ENCODE peak calls at places on chromosomes 13 and 19, in nine cellular contexts. One of them, this sample, is unnamed.

GRCh38 chr19:1045247-1045603 is 5.3 kb downstream of the ABCA7 start:
- DNase-seq in stomach: peak
- DNase-seq in upper lobe of right lung: no peak
- DNase-seq in brain microvascular endothelial cell: no peak
- DNase-seq in breast epithelium: no peak
- DNase-seq in transverse colon: peak
- DNase-seq in DND-41: peak
- DNase-seq in Panc1: no peak
- DNase-seq in endodermal cell: peak
- DNase-seq in this sample: no peak

GRCh38 chr13:53045110-53045509 is 16.5 kb downstream of the OLFM4 start:
- DNase-seq in breast epithelium: no peak
- DNase-seq in stomach: peak
- DNase-seq in endodermal cell: no peak
- DNase-seq in transverse colon: peak
- DNase-seq in Panc1: no peak
- DNase-seq in upper lobe of right lung: no peak
- DNase-seq in DND-41: no peak
- DNase-seq in brain microvascular endothelial cell: no peak
- DNase-seq in this sample: no peak

GRCh38 chr13:79973533-79973963 is 367.4 kb downstream of the SPRY2 start:
- DNase-seq in upper lobe of right lung: no peak
- DNase-seq in stomach: no peak
- DNase-seq in breast epithelium: no peak
- DNase-seq in brain microvascular endothelial cell: no peak
- DNase-seq in endodermal cell: no peak
- DNase-seq in DND-41: peak
- DNase-seq in Panc1: no peak
- DNase-seq in transverse colon: peak
- DNase-seq in this sample: no peak

GRCh38 chr19:3454656-3455392 is 25.5 kb downstream of the SMIM24 start:
- DNase-seq in endodermal cell: no peak
- DNase-seq in DND-41: no peak
- DNase-seq in upper lobe of right lung: no peak
- DNase-seq in Panc1: no peak
- DNase-seq in transverse colon: no peak
- DNase-seq in stomach: no peak
- DNase-seq in brain microvascular endothelial cell: no peak
- DNase-seq in breast epithelium: no peak
- DNase-seq in this sample: no peak

GRCh38 chr13:96996097-96996496 is 1.8 kb upstream of the OXGR1 start:
- DNase-seq in Panc1: no peak
- DNase-seq in transverse colon: no peak
- DNase-seq in DND-41: no peak
- DNase-seq in stomach: no peak
- DNase-seq in endodermal cell: no peak
- DNase-seq in brain microvascular endothelial cell: no peak
- DNase-seq in upper lobe of right lung: no peak
- DNase-seq in breast epithelium: no peak
- DNase-seq in this sample: no peak

GRCh38 chr13:49253310-49253709 is 5.6 kb downstream of the CDADC1 start:
- DNase-seq in breast epithelium: no peak
- DNase-seq in upper lobe of right lung: no peak
- DNase-seq in brain microvascular endothelial cell: no peak
- DNase-seq in transverse colon: no peak
- DNase-seq in DND-41: peak
- DNase-seq in Panc1: no peak
- DNase-seq in endodermal cell: no peak
- DNase-seq in stomach: no peak
- DNase-seq in this sample: no peak

GRCh38 chr19:4831351-4832340 is at the start of gene TICAM1:
- DNase-seq in DND-41: peak
- DNase-seq in Panc1: no peak
- DNase-seq in breast epithelium: peak
- DNase-seq in stomach: peak
- DNase-seq in endodermal cell: peak
- DNase-seq in upper lobe of right lung: peak
- DNase-seq in brain microvascular endothelial cell: peak
- DNase-seq in transverse colon: peak
- DNase-seq in this sample: peak

GRCh38 chr19:33868821-33869412 is 72.2 kb downstream of the KCTD15 start:
- DNase-seq in upper lobe of right lung: no peak
- DNase-seq in endodermal cell: peak
- DNase-seq in stomach: peak
- DNase-seq in breast epithelium: peak
- DNase-seq in brain microvascular endothelial cell: no peak
- DNase-seq in transverse colon: peak
- DNase-seq in Panc1: no peak
- DNase-seq in DND-41: no peak
- DNase-seq in this sample: no peak

GRCh38 chr13:77981191-77981925 is 62.7 kb upstream of the EDNRB start:
- DNase-seq in stomach: no peak
- DNase-seq in upper lobe of right lung: no peak
- DNase-seq in brain microvascular endothelial cell: peak
- DNase-seq in endodermal cell: no peak
- DNase-seq in breast epithelium: no peak
- DNase-seq in Panc1: no peak
- DNase-seq in transverse colon: no peak
- DNase-seq in DND-41: no peak
- DNase-seq in this sample: no peak

GRCh38 chr19:47520343-47520806 is 5.5 kb upstream of the NAPA start:
- DNase-seq in upper lobe of right lung: no peak
- DNase-seq in brain microvascular endothelial cell: no peak
- DNase-seq in breast epithelium: no peak
- DNase-seq in transverse colon: no peak
- DNase-seq in DND-41: no peak
- DNase-seq in Panc1: no peak
- DNase-seq in endodermal cell: no peak
- DNase-seq in stomach: no peak
- DNase-seq in this sample: no peak

DNA sequence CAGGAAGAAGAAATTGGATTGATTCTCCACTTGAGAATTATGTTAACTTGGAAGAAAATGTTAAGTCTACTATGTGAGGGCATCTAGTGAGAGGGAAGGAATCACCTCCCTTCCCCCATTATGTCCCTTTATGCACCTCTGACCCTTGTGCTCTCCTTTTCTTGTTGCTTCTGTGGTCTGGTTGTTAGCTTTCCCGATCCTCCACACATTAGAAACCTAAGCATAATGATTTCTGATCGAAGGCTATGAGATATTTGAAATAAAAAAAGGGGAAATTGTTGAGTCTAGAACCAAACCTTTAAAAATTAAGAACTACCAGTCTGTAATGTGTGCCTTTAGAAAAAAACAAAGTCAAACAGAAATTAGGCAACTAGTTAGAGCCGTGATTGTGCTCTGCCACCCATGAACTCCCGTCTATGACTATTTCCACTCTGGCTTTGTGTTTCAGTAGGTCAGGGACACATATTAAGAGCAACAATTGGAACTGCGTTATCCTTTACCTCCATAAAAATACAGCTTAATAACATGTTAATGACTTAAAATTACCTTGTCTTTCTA is 463 bp upstream of the GPC6 start:
- DNase-seq in brain microvascular endothelial cell: peak
- DNase-seq in transverse colon: no peak
- DNase-seq in breast epithelium: no peak
- DNase-seq in DND-41: no peak
- DNase-seq in upper lobe of right lung: no peak
- DNase-seq in stomach: no peak
- DNase-seq in Panc1: no peak
- DNase-seq in endodermal cell: no peak
- DNase-seq in this sample: no peak
- H3K27ac ChIP-seq in brain microvascular endothelial cell: peak
- H3K27ac ChIP-seq in transverse colon: peak
- H3K27ac ChIP-seq in breast epithelium: no peak
- H3K27ac ChIP-seq in DND-41: no peak
- H3K27ac ChIP-seq in upper lobe of right lung: no peak
- H3K27ac ChIP-seq in stomach: peak
- H3K27ac ChIP-seq in Panc1: peak
- H3K27ac ChIP-seq in endodermal cell: peak
- H3K27ac ChIP-seq in this sample: no peak

DNA sequence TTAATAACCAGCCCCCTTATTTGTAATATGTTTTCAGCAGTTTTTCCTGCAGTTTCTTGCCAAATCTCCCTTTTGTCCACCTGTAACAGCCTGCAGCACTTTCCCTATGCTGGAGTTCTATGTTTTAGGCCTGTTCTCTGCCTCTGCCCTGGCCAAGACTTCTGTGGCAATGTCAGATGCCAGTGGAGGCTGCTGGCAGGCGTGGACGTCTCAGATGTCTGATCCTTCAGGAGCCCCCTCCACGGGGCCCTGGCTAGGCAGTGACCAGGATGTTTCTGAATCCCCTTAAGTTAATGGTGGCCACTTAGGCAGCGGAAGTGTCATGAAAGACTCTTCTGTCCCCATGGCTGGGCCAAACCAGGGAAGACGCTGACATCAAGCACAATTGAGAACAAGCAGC is 40.8 kb downstream of the SIPA1L3 start:
- DNase-seq in breast epithelium: no peak
- DNase-seq in DND-41: no peak
- DNase-seq in upper lobe of right lung: no peak
- DNase-seq in brain microvascular endothelial cell: no peak
- DNase-seq in stomach: peak
- DNase-seq in transverse colon: no peak
- DNase-seq in endodermal cell: no peak
- DNase-seq in Panc1: no peak
- DNase-seq in this sample: no peak
- TF ChIP-seq CTCF in breast epithelium: no peak
- TF ChIP-seq CTCF in DND-41: no peak
- TF ChIP-seq CTCF in upper lobe of right lung: no peak
- TF ChIP-seq CTCF in brain microvascular endothelial cell: no peak
- TF ChIP-seq CTCF in stomach: no peak
- TF ChIP-seq CTCF in transverse colon: no peak
- TF ChIP-seq CTCF in endodermal cell: no peak
- TF ChIP-seq CTCF in Panc1: no peak
- TF ChIP-seq CTCF in this sample: no peak

DNA sequence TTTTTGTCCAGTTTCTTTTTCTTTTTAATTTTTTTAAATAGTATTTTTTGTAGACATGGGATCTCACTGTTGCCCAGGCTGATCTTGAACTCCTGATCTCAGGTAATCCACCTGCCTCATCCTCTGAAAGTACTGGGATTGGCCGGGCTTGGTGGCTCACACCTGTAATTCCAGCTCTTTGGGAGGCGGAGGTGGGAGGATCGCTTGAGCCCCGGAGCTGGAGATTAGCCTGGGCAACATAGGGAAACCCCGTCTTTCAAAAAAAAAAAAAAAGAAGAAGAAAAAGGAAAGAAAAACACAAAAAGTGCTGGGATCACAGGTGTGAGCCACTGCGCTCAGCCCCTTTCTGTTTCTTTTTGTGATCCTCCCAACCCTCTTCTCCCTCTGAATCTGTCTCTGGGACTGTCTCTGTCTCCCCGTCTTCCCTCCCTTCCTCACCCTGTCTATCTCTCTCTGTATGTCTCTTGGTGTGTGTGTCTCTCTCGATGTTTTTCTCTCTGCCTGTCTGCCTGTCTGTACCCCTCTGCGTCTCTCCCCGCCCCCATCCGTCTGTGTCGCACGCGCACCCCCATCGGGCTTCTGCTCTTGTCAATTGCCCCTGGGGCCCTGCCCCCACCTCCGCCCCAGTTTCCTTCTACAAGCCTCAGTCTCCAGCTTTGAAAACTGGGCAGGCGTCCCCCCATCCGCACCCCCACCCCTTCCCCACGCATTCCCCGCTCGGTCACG is 554 bp upstream of the ZFP36 start:
- DNase-seq in Panc1: peak
- DNase-seq in DND-41: peak
- DNase-seq in endodermal cell: peak
- DNase-seq in brain microvascular endothelial cell: no peak
- DNase-seq in breast epithelium: no peak
- DNase-seq in transverse colon: peak
- DNase-seq in upper lobe of right lung: no peak
- DNase-seq in stomach: no peak
- DNase-seq in this sample: no peak
- H3K4me3 ChIP-seq in Panc1: peak
- H3K4me3 ChIP-seq in DND-41: peak
- H3K4me3 ChIP-seq in endodermal cell: peak
- H3K4me3 ChIP-seq in brain microvascular endothelial cell: peak
- H3K4me3 ChIP-seq in breast epithelium: peak
- H3K4me3 ChIP-seq in transverse colon: peak
- H3K4me3 ChIP-seq in upper lobe of right lung: peak
- H3K4me3 ChIP-seq in stomach: peak
- H3K4me3 ChIP-seq in this sample: peak

GRCh38 chr19:14383898-14384669 is 2.8 kb downstream of the ADGRE5 start:
- DNase-seq in brain microvascular endothelial cell: peak
- DNase-seq in Panc1: no peak
- DNase-seq in stomach: no peak
- DNase-seq in breast epithelium: no peak
- DNase-seq in DND-41: no peak
- DNase-seq in upper lobe of right lung: no peak
- DNase-seq in endodermal cell: no peak
- DNase-seq in transverse colon: peak
- DNase-seq in this sample: peak

GRCh38 chr19:14385492-14385891 is 4.2 kb downstream of the ADGRE5 start:
- DNase-seq in stomach: no peak
- DNase-seq in DND-41: no peak
- DNase-seq in transverse colon: no peak
- DNase-seq in breast epithelium: no peak
- DNase-seq in endodermal cell: no peak
- DNase-seq in Panc1: no peak
- DNase-seq in upper lobe of right lung: no peak
- DNase-seq in brain microvascular endothelial cell: no peak
- DNase-seq in this sample: no peak

GRCh38 chr19:14381689-14382474 is 638 bp downstream of the ADGRE5 start:
- DNase-seq in endodermal cell: no peak
- DNase-seq in breast epithelium: no peak
- DNase-seq in Panc1: no peak
- DNase-seq in brain microvascular endothelial cell: peak
- DNase-seq in DND-41: no peak
- DNase-seq in stomach: peak
- DNase-seq in upper lobe of right lung: no peak
- DNase-seq in transverse colon: peak
- DNase-seq in this sample: peak

GRCh38 chr19:14378890-14379289 is 2.4 kb upstream of the ADGRE5 start:
- DNase-seq in transverse colon: no peak
- DNase-seq in breast epithelium: no peak
- DNase-seq in DND-41: no peak
- DNase-seq in Panc1: no peak
- DNase-seq in endodermal cell: no peak
- DNase-seq in brain microvascular endothelial cell: no peak
- DNase-seq in upper lobe of right lung: no peak
- DNase-seq in stomach: no peak
- DNase-seq in this sample: no peak

DNA sequence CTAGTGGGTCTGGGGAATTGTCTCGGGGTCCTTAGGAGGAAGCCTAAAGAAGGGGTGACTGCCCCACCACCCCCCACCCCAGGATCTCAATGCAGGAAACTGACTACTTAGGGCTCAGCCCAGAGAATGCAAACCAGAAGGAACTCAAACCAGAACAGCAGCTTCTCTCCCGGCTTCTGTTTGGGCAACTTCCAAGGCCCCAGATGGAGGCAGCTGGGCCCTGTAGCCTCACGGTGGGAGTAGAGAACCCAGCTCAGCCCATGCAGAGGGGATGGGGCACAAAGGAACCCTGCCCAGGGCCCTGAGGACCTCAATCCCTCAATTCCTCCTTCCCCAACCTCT is 2.3 kb downstream of the ADGRE5 start:
- DNase-seq in stomach: no peak
- DNase-seq in brain microvascular endothelial cell: no peak
- DNase-seq in endodermal cell: no peak
- DNase-seq in upper lobe of right lung: no peak
- DNase-seq in Panc1: no peak
- DNase-seq in DND-41: no peak
- DNase-seq in transverse colon: peak
- DNase-seq in breast epithelium: no peak
- DNase-seq in this sample: no peak
- H3K27ac ChIP-seq in stomach: peak
- H3K27ac ChIP-seq in brain microvascular endothelial cell: no peak
- H3K27ac ChIP-seq in endodermal cell: no peak
- H3K27ac ChIP-seq in upper lobe of right lung: peak
- H3K27ac ChIP-seq in Panc1: peak
- H3K27ac ChIP-seq in DND-41: no peak
- H3K27ac ChIP-seq in transverse colon: peak
- H3K27ac ChIP-seq in breast epithelium: peak
- H3K27ac ChIP-seq in this sample: peak